ENCODE peak calls at places on chromosomes 1 and 21, in ten cellular contexts. T, D, S, P, Y, X, A, N, F and I are unnamed samples.

GRCh38 chr1:23980006-23980724 is at the start of gene SRSF10:
- DNase-seq in S (peak; percentile 99), P (peak; percentile 99), Y (peak; percentile 100), N (peak; percentile 91), F (peak; percentile 95), A (peak; percentile 96), X (peak; percentile 99), D (peak; percentile 96), T (peak; percentile 98), I (peak; percentile 80)

GRCh38 chr1:248007778-248008177 is 5.7 kb upstream of the OR2L5 start:
- DNase-seq in Y (no peak), A (no peak), N (no peak), X (no peak), D (no peak), T (no peak), S (no peak), F (no peak), P (no peak), I (no peak)

GRCh38 chr21:42118121-42118795 is 47.1 kb downstream of the UMODL1 start:
- DNase-seq in P (no peak), T (no peak), A (no peak), Y (no peak), D (no peak), X (no peak), N (no peak), F (no peak), S (no peak), I (no peak)

GRCh38 chr1:87017994-87018672 is 103.7 kb downstream of the HS2ST1 start:
- DNase-seq in X (no peak), A (no peak), D (no peak), F (no peak), S (peak; percentile 8), T (no peak), Y (no peak), P (no peak), N (no peak), I (no peak)

GRCh38 chr1:169858467-169858866 is 35.2 kb downstream of the SCYL3 start:
- DNase-seq in P (no peak), N (no peak), X (no peak), Y (no peak), T (no peak), F (no peak), A (no peak), D (no peak), S (no peak), I (no peak)

GRCh38 chr1:46714976-46715375 is 3.9 kb downstream of the EFCAB14 start:
- DNase-seq in S (no peak), X (no peak), F (no peak), Y (no peak), A (no peak), T (no peak), D (no peak), P (no peak), N (no peak), I (no peak)

GRCh38 chr1:212291505-212292134 is 6.4 kb downstream of the PPP2R5A start:
- DNase-seq in P (no peak), F (no peak), T (no peak), Y (no peak), X (no peak), N (no peak), S (peak; percentile 71), A (no peak), D (no peak), I (no peak)

GRCh38 chr1:231166398-231166797 is 4.5 kb downstream of the TRIM67 start:
- DNase-seq in S (no peak), D (no peak), X (no peak), F (no peak), P (no peak), N (no peak), T (no peak), Y (no peak), A (no peak), I (no peak)

GRCh38 chr1:240811261-240811660 is 199.3 kb upstream of the GREM2 start:
- DNase-seq in P (no peak), N (no peak), X (no peak), A (no peak), Y (no peak), T (no peak), D (no peak), S (no peak), F (no peak), I (no peak)

GRCh38 chr1:73556270-73556669 is 641.7 kb downstream of the LRRIQ3 start:
- DNase-seq in N (no peak), F (no peak), Y (no peak), D (no peak), T (no peak), S (no peak), X (no peak), A (no peak), P (no peak), I (no peak)

GRCh38 chr1:69103705-69104385 is 463.9 kb upstream of the LRRC7 start:
- DNase-seq in F (no peak), Y (no peak), S (no peak), N (no peak), T (no peak), P (no peak), A (no peak), X (no peak), D (no peak), I (no peak)

GRCh38 chr21:42799516-42799915 is 79.8 kb downstream of the WDR4 start:
- DNase-seq in N (peak; percentile 21), P (peak; percentile 38), D (no peak), Y (no peak), F (no peak), T (no peak), S (no peak), A (no peak), X (no peak), I (no peak)

GRCh38 chr21:41610042-41610839 is 102.3 kb upstream of the TMPRSS2 start:
- DNase-seq in D (no peak), P (peak; percentile 88), A (peak; percentile 82), X (no peak), Y (peak; percentile 83), F (no peak), T (peak; percentile 77), S (peak; percentile 79), N (no peak), I (no peak)

GRCh38 chr1:152543808-152544207 is 22.8 kb downstream of the LCE3E start:
- DNase-seq in S (no peak), A (no peak), T (no peak), X (no peak), P (peak; percentile 43), F (no peak), N (no peak), Y (no peak), D (no peak), I (no peak)

GRCh38 chr1:168180148-168180524 is 1.4 kb downstream of the TIPRL start:
- DNase-seq in F (no peak), S (no peak), T (no peak), A (no peak), P (no peak), D (no peak), Y (no peak), N (no peak), X (no peak), I (no peak)

GRCh38 chr1:243216741-243217140 is 38.3 kb downstream of the CEP170 start:
- DNase-seq in D (no peak), S (no peak), P (no peak), X (no peak), N (no peak), T (no peak), F (no peak), Y (no peak), A (no peak), I (no peak)

GRCh38 chr1:154866257-154866994 is 3.7 kb downstream of the KCNN3 start:
- DNase-seq in Y (no peak), A (no peak), D (no peak), T (no peak), N (no peak), P (peak; percentile 48), X (peak; percentile 22), F (no peak), S (no peak), I (no peak)

GRCh38 chr1:245512980-245513578 is 358.3 kb downstream of the KIF26B start:
- DNase-seq in S (no peak), N (no peak), X (no peak), F (no peak), T (no peak), Y (no peak), P (peak; percentile 76), D (no peak), A (no peak), I (no peak)
- TF ChIP-seq CTCF in S (peak; percentile 23), N (no peak), X (no peak), F (no peak), T (no peak), Y (no peak), P (peak; percentile 51), D (peak; percentile 16), A (no peak), I (peak; percentile 54)

GRCh38 chr1:229035748-229036082 is 235.2 kb upstream of the RAB4A start:
- DNase-seq in T (no peak), Y (no peak), S (no peak), X (no peak), A (no peak), F (no peak), N (no peak), P (no peak), D (no peak), I (no peak)
- H3K4me3 ChIP-seq in T (no peak overlapping the region), Y (no peak overlapping the region), S (no peak overlapping the region), X (no peak overlapping the region), A (no peak overlapping the region), F (no peak overlapping the region), N (no peak overlapping the region), P (no peak overlapping the region), D (no peak overlapping the region), I (no peak overlapping the region)

GRCh38 chr1:54081306-54082270 is 28.2 kb downstream of the TCEANC2 start:
- DNase-seq in A (peak; percentile 76), X (peak; percentile 44), S (peak; percentile 87), Y (no peak), F (no peak), N (peak; percentile 71), P (peak; percentile 97), T (peak; percentile 85), D (peak; percentile 52), I (peak; percentile 36)
- TF ChIP-seq CTCF in A (peak; percentile 67), X (peak; percentile 54), S (peak; percentile 74), Y (no peak), F (peak; percentile 71), N (peak; percentile 94), P (peak; percentile 96), T (peak; percentile 81), D (peak; percentile 93), I (peak; percentile 95)

GRCh38 chr1:10694274-10694632 is 102.2 kb downstream of the CASZ1 start:
- DNase-seq in A (no peak), S (no peak), T (no peak), X (no peak), Y (no peak), P (no peak), F (no peak), N (no peak), D (no peak), I (no peak)

GRCh38 chr1:10696977-10697376 is 99.5 kb downstream of the CASZ1 start:
- DNase-seq in F (no peak), T (no peak), X (no peak), N (no peak), S (no peak), Y (no peak), P (no peak), A (no peak), D (no peak), I (no peak)

GRCh38 chr1:10693497-10694273 is 102.8 kb downstream of the CASZ1 start:
- DNase-seq in A (peak; percentile 81), X (no peak), D (no peak), F (no peak), N (no peak), P (no peak), T (peak; percentile 68), Y (no peak), S (peak; percentile 70), I (no peak)

GRCh38 chr1:10693152-10693496 is 103.3 kb downstream of the CASZ1 start:
- DNase-seq in X (no peak), Y (no peak), F (no peak), P (no peak), S (no peak), T (no peak), D (no peak), A (no peak), N (no peak), I (no peak)

GRCh38 chr1:10694633-10695627 is 101.5 kb downstream of the CASZ1 start:
- DNase-seq in Y (peak; percentile 95), D (no peak), A (peak; percentile 89), P (peak; percentile 93), X (peak; percentile 95), N (no peak), F (peak; percentile 60), T (peak; percentile 95), S (peak; percentile 92), I (no peak)
- H3K4me3 ChIP-seq in Y (peak overlapping the region; percentile 29), D (peak overlapping the region; percentile 9), A (peak overlapping the region; percentile 73), P (peak overlapping the region; percentile 49), X (peak overlapping the region; percentile 89), N (peak overlapping the region; percentile 32), F (peak overlapping the region; percentile 55), T (peak overlapping the region; percentile 58), S (peak overlapping the region; percentile 70), I (peak overlapping the region; percentile 38)